ENCODE peak calls at places on chromosomes 7 and 10, in nine cellular contexts. One of them, this sample, is unnamed.

GRCh38 chr10:65628777-65629176 is 1297.1 kb upstream of the LRRTM3 start:
- DNase-seq in iris pigment epithelial cell: peak; percentile 1
- DNase-seq in ELR: no peak
- DNase-seq in ELF-1: no peak
- DNase-seq in skeletal muscle cell: no peak
- DNase-seq in NCI-H1092: no peak
- DNase-seq in DMS153: no peak
- DNase-seq in activated T-cell treated with anti-CD3 and anti-CD28 coated beads, Interleukin-2, amount 50 U/mL, for 48 hours: no peak
- DNase-seq in stimulated activated CD4-positive, alpha-beta T cell treated with anti-CD3 and anti-CD28 coated beads, TNF-alpha, amount 100 ng/mL, for 24 hours: no peak
- DNase-seq in this sample: no peak

GRCh38 chr10:73017955-73018480 is 63.4 kb upstream of the PLA2G12B start:
- DNase-seq in iris pigment epithelial cell: no peak
- DNase-seq in DMS153: no peak
- DNase-seq in ELF-1: peak; percentile 90
- DNase-seq in ELR: no peak
- DNase-seq in skeletal muscle cell: no peak
- DNase-seq in NCI-H1092: no peak
- DNase-seq in activated T-cell treated with anti-CD3 and anti-CD28 coated beads, Interleukin-2, amount 50 U/mL, for 48 hours: no peak
- DNase-seq in stimulated activated CD4-positive, alpha-beta T cell treated with anti-CD3 and anti-CD28 coated beads, TNF-alpha, amount 100 ng/mL, for 24 hours: no peak
- DNase-seq in this sample: no peak

GRCh38 chr7:151311294-151311864 is 30.2 kb upstream of the NUB1 start:
- DNase-seq in skeletal muscle cell: no peak
- DNase-seq in stimulated activated CD4-positive, alpha-beta T cell treated with anti-CD3 and anti-CD28 coated beads, TNF-alpha, amount 100 ng/mL, for 24 hours: no peak
- DNase-seq in activated T-cell treated with anti-CD3 and anti-CD28 coated beads, Interleukin-2, amount 50 U/mL, for 48 hours: peak; percentile 45
- DNase-seq in iris pigment epithelial cell: no peak
- DNase-seq in NCI-H1092: no peak
- DNase-seq in ELR: peak; percentile 36
- DNase-seq in DMS153: no peak
- DNase-seq in ELF-1: peak; percentile 48
- DNase-seq in this sample: no peak

GRCh38 chr10:43436291-43437140 is at the start of gene ZNF487:
- DNase-seq in iris pigment epithelial cell: peak; percentile 90
- DNase-seq in skeletal muscle cell: peak; percentile 51
- DNase-seq in activated T-cell treated with anti-CD3 and anti-CD28 coated beads, Interleukin-2, amount 50 U/mL, for 48 hours: peak; percentile 95
- DNase-seq in DMS153: peak; percentile 71
- DNase-seq in stimulated activated CD4-positive, alpha-beta T cell treated with anti-CD3 and anti-CD28 coated beads, TNF-alpha, amount 100 ng/mL, for 24 hours: peak; percentile 69
- DNase-seq in NCI-H1092: peak; percentile 65
- DNase-seq in ELR: peak; percentile 90
- DNase-seq in ELF-1: peak; percentile 96
- DNase-seq in this sample: peak; percentile 78

GRCh38 chr7:148397555-148397954 is 193.0 kb upstream of the C7orf33 start:
- DNase-seq in skeletal muscle cell: no peak
- DNase-seq in iris pigment epithelial cell: no peak
- DNase-seq in ELR: no peak
- DNase-seq in stimulated activated CD4-positive, alpha-beta T cell treated with anti-CD3 and anti-CD28 coated beads, TNF-alpha, amount 100 ng/mL, for 24 hours: no peak
- DNase-seq in activated T-cell treated with anti-CD3 and anti-CD28 coated beads, Interleukin-2, amount 50 U/mL, for 48 hours: no peak
- DNase-seq in NCI-H1092: no peak
- DNase-seq in DMS153: no peak
- DNase-seq in ELF-1: no peak
- DNase-seq in this sample: no peak

GRCh38 chr10:124675824-124676223 is 68.4 kb downstream of the FAM53B start:
- DNase-seq in skeletal muscle cell: no peak
- DNase-seq in ELF-1: no peak
- DNase-seq in ELR: no peak
- DNase-seq in activated T-cell treated with anti-CD3 and anti-CD28 coated beads, Interleukin-2, amount 50 U/mL, for 48 hours: no peak
- DNase-seq in iris pigment epithelial cell: no peak
- DNase-seq in stimulated activated CD4-positive, alpha-beta T cell treated with anti-CD3 and anti-CD28 coated beads, TNF-alpha, amount 100 ng/mL, for 24 hours: no peak
- DNase-seq in NCI-H1092: no peak
- DNase-seq in DMS153: no peak
- DNase-seq in this sample: no peak

GRCh38 chr7:46369933-46370654 is 449.0 kb upstream of the IGFBP3 start:
- DNase-seq in ELF-1: no peak
- DNase-seq in DMS153: peak; percentile 20
- DNase-seq in ELR: peak; percentile 77
- DNase-seq in activated T-cell treated with anti-CD3 and anti-CD28 coated beads, Interleukin-2, amount 50 U/mL, for 48 hours: no peak
- DNase-seq in NCI-H1092: no peak
- DNase-seq in iris pigment epithelial cell: peak; percentile 88
- DNase-seq in skeletal muscle cell: peak; percentile 73
- DNase-seq in stimulated activated CD4-positive, alpha-beta T cell treated with anti-CD3 and anti-CD28 coated beads, TNF-alpha, amount 100 ng/mL, for 24 hours: no peak
- DNase-seq in this sample: no peak

GRCh38 chr10:96366508-96366907 is 7.7 kb upstream of the OPALIN start:
- DNase-seq in ELF-1: no peak
- DNase-seq in iris pigment epithelial cell: peak; percentile 52
- DNase-seq in NCI-H1092: no peak
- DNase-seq in skeletal muscle cell: no peak
- DNase-seq in DMS153: no peak
- DNase-seq in stimulated activated CD4-positive, alpha-beta T cell treated with anti-CD3 and anti-CD28 coated beads, TNF-alpha, amount 100 ng/mL, for 24 hours: no peak
- DNase-seq in ELR: peak; percentile 55
- DNase-seq in activated T-cell treated with anti-CD3 and anti-CD28 coated beads, Interleukin-2, amount 50 U/mL, for 48 hours: no peak
- DNase-seq in this sample: no peak

GRCh38 chr10:14605231-14605925 is 169.3 kb downstream of the FAM107B start:
- DNase-seq in ELR: peak; percentile 92
- DNase-seq in ELF-1: peak; percentile 46
- DNase-seq in activated T-cell treated with anti-CD3 and anti-CD28 coated beads, Interleukin-2, amount 50 U/mL, for 48 hours: peak; percentile 64
- DNase-seq in iris pigment epithelial cell: peak; percentile 73
- DNase-seq in skeletal muscle cell: no peak
- DNase-seq in stimulated activated CD4-positive, alpha-beta T cell treated with anti-CD3 and anti-CD28 coated beads, TNF-alpha, amount 100 ng/mL, for 24 hours: no peak
- DNase-seq in NCI-H1092: no peak
- DNase-seq in DMS153: no peak
- DNase-seq in this sample: no peak

GRCh38 chr10:33215154-33215553 is 119.3 kb downstream of the NRP1 start:
- DNase-seq in DMS153: no peak
- DNase-seq in ELF-1: no peak
- DNase-seq in stimulated activated CD4-positive, alpha-beta T cell treated with anti-CD3 and anti-CD28 coated beads, TNF-alpha, amount 100 ng/mL, for 24 hours: no peak
- DNase-seq in activated T-cell treated with anti-CD3 and anti-CD28 coated beads, Interleukin-2, amount 50 U/mL, for 48 hours: no peak
- DNase-seq in ELR: peak; percentile 37
- DNase-seq in NCI-H1092: no peak
- DNase-seq in skeletal muscle cell: peak; percentile 77
- DNase-seq in iris pigment epithelial cell: peak; percentile 97
- DNase-seq in this sample: no peak

GRCh38 chr10:109892885-109893284 is 30.4 kb downstream of the XPNPEP1 start:
- DNase-seq in iris pigment epithelial cell: peak; percentile 61
- DNase-seq in DMS153: no peak
- DNase-seq in NCI-H1092: no peak
- DNase-seq in ELF-1: peak; percentile 67
- DNase-seq in ELR: peak; percentile 60
- DNase-seq in skeletal muscle cell: no peak
- DNase-seq in activated T-cell treated with anti-CD3 and anti-CD28 coated beads, Interleukin-2, amount 50 U/mL, for 48 hours: no peak
- DNase-seq in stimulated activated CD4-positive, alpha-beta T cell treated with anti-CD3 and anti-CD28 coated beads, TNF-alpha, amount 100 ng/mL, for 24 hours: no peak
- DNase-seq in this sample: no peak

GRCh38 chr10:22803201-22803895 is 89.0 kb upstream of the PIP4K2A start:
- DNase-seq in iris pigment epithelial cell: peak; percentile 75
- DNase-seq in skeletal muscle cell: no peak
- DNase-seq in stimulated activated CD4-positive, alpha-beta T cell treated with anti-CD3 and anti-CD28 coated beads, TNF-alpha, amount 100 ng/mL, for 24 hours: no peak
- DNase-seq in NCI-H1092: no peak
- DNase-seq in activated T-cell treated with anti-CD3 and anti-CD28 coated beads, Interleukin-2, amount 50 U/mL, for 48 hours: no peak
- DNase-seq in ELF-1: no peak
- DNase-seq in ELR: peak; percentile 74
- DNase-seq in DMS153: no peak
- DNase-seq in this sample: no peak

GRCh38 chr7:26499316-26499897 is 207.7 kb downstream of the SNX10 start:
- DNase-seq in ELF-1: no peak
- DNase-seq in skeletal muscle cell: no peak
- DNase-seq in ELR: no peak
- DNase-seq in stimulated activated CD4-positive, alpha-beta T cell treated with anti-CD3 and anti-CD28 coated beads, TNF-alpha, amount 100 ng/mL, for 24 hours: no peak
- DNase-seq in DMS153: no peak
- DNase-seq in NCI-H1092: no peak
- DNase-seq in activated T-cell treated with anti-CD3 and anti-CD28 coated beads, Interleukin-2, amount 50 U/mL, for 48 hours: no peak
- DNase-seq in iris pigment epithelial cell: no peak
- DNase-seq in this sample: no peak

GRCh38 chr7:1919539-1920265 is 249.6 kb downstream of the ELFN1 start:
- DNase-seq in ELR: no peak
- DNase-seq in activated T-cell treated with anti-CD3 and anti-CD28 coated beads, Interleukin-2, amount 50 U/mL, for 48 hours: no peak
- DNase-seq in NCI-H1092: no peak
- DNase-seq in stimulated activated CD4-positive, alpha-beta T cell treated with anti-CD3 and anti-CD28 coated beads, TNF-alpha, amount 100 ng/mL, for 24 hours: no peak
- DNase-seq in DMS153: no peak
- DNase-seq in skeletal muscle cell: no peak
- DNase-seq in ELF-1: no peak
- DNase-seq in iris pigment epithelial cell: no peak
- DNase-seq in this sample: no peak

GRCh38 chr7:522071-522937 is 2.7 kb upstream of the PDGFA start:
- DNase-seq in DMS153: no peak
- DNase-seq in iris pigment epithelial cell: peak; percentile 60
- DNase-seq in stimulated activated CD4-positive, alpha-beta T cell treated with anti-CD3 and anti-CD28 coated beads, TNF-alpha, amount 100 ng/mL, for 24 hours: no peak
- DNase-seq in ELR: peak; percentile 46
- DNase-seq in activated T-cell treated with anti-CD3 and anti-CD28 coated beads, Interleukin-2, amount 50 U/mL, for 48 hours: peak; percentile 45
- DNase-seq in ELF-1: peak; percentile 55
- DNase-seq in NCI-H1092: no peak
- DNase-seq in skeletal muscle cell: no peak
- DNase-seq in this sample: no peak

GRCh38 chr7:33157311-33157710 is 27.9 kb downstream of the BBS9 start:
- DNase-seq in stimulated activated CD4-positive, alpha-beta T cell treated with anti-CD3 and anti-CD28 coated beads, TNF-alpha, amount 100 ng/mL, for 24 hours: no peak
- DNase-seq in skeletal muscle cell: peak; percentile 53
- DNase-seq in iris pigment epithelial cell: peak; percentile 28
- DNase-seq in activated T-cell treated with anti-CD3 and anti-CD28 coated beads, Interleukin-2, amount 50 U/mL, for 48 hours: no peak
- DNase-seq in ELF-1: no peak
- DNase-seq in NCI-H1092: no peak
- DNase-seq in DMS153: no peak
- DNase-seq in ELR: no peak
- DNase-seq in this sample: no peak

GRCh38 chr7:5586279-5586962 is 162.8 kb upstream of the TNRC18 start:
- DNase-seq in activated T-cell treated with anti-CD3 and anti-CD28 coated beads, Interleukin-2, amount 50 U/mL, for 48 hours: no peak
- DNase-seq in iris pigment epithelial cell: no peak
- DNase-seq in stimulated activated CD4-positive, alpha-beta T cell treated with anti-CD3 and anti-CD28 coated beads, TNF-alpha, amount 100 ng/mL, for 24 hours: no peak
- DNase-seq in DMS153: peak; percentile 90
- DNase-seq in NCI-H1092: peak; percentile 53
- DNase-seq in ELR: no peak
- DNase-seq in ELF-1: no peak
- DNase-seq in skeletal muscle cell: no peak
- DNase-seq in this sample: no peak

GRCh38 chr10:97640868-97641811 is 669 bp downstream of the PI4K2A start:
- DNase-seq in NCI-H1092: no peak
- DNase-seq in iris pigment epithelial cell: peak; percentile 60
- DNase-seq in ELF-1: peak; percentile 65
- DNase-seq in stimulated activated CD4-positive, alpha-beta T cell treated with anti-CD3 and anti-CD28 coated beads, TNF-alpha, amount 100 ng/mL, for 24 hours: no peak
- DNase-seq in skeletal muscle cell: no peak
- DNase-seq in ELR: peak; percentile 58
- DNase-seq in DMS153: no peak
- DNase-seq in activated T-cell treated with anti-CD3 and anti-CD28 coated beads, Interleukin-2, amount 50 U/mL, for 48 hours: peak; percentile 35
- DNase-seq in this sample: no peak

GRCh38 chr7:107180378-107180777 is 11.6 kb downstream of the HBP1 start:
- DNase-seq in skeletal muscle cell: peak; percentile 93
- DNase-seq in NCI-H1092: no peak
- DNase-seq in stimulated activated CD4-positive, alpha-beta T cell treated with anti-CD3 and anti-CD28 coated beads, TNF-alpha, amount 100 ng/mL, for 24 hours: peak; percentile 49
- DNase-seq in ELF-1: no peak
- DNase-seq in DMS153: no peak
- DNase-seq in ELR: peak; percentile 70
- DNase-seq in iris pigment epithelial cell: peak; percentile 95
- DNase-seq in activated T-cell treated with anti-CD3 and anti-CD28 coated beads, Interleukin-2, amount 50 U/mL, for 48 hours: peak; percentile 69
- DNase-seq in this sample: peak; percentile 67

GRCh38 chr10:118701529-118702323 is 53.0 kb downstream of the CACUL1 start:
- DNase-seq in skeletal muscle cell: no peak
- DNase-seq in stimulated activated CD4-positive, alpha-beta T cell treated with anti-CD3 and anti-CD28 coated beads, TNF-alpha, amount 100 ng/mL, for 24 hours: no peak
- DNase-seq in ELF-1: peak; percentile 4
- DNase-seq in ELR: no peak
- DNase-seq in activated T-cell treated with anti-CD3 and anti-CD28 coated beads, Interleukin-2, amount 50 U/mL, for 48 hours: no peak
- DNase-seq in DMS153: no peak
- DNase-seq in iris pigment epithelial cell: peak; percentile 34
- DNase-seq in NCI-H1092: no peak
- DNase-seq in this sample: no peak

GRCh38 chr10:119483839-119484238 is 58.7 kb downstream of the RGS10 start:
- DNase-seq in stimulated activated CD4-positive, alpha-beta T cell treated with anti-CD3 and anti-CD28 coated beads, TNF-alpha, amount 100 ng/mL, for 24 hours: no peak
- DNase-seq in NCI-H1092: no peak
- DNase-seq in iris pigment epithelial cell: no peak
- DNase-seq in ELF-1: no peak
- DNase-seq in activated T-cell treated with anti-CD3 and anti-CD28 coated beads, Interleukin-2, amount 50 U/mL, for 48 hours: no peak
- DNase-seq in skeletal muscle cell: no peak
- DNase-seq in ELR: no peak
- DNase-seq in DMS153: no peak
- DNase-seq in this sample: no peak

GRCh38 chr7:37342170-37342569 is 106.5 kb downstream of the ELMO1 start:
- DNase-seq in activated T-cell treated with anti-CD3 and anti-CD28 coated beads, Interleukin-2, amount 50 U/mL, for 48 hours: peak; percentile 22
- DNase-seq in iris pigment epithelial cell: no peak
- DNase-seq in DMS153: peak; percentile 11
- DNase-seq in stimulated activated CD4-positive, alpha-beta T cell treated with anti-CD3 and anti-CD28 coated beads, TNF-alpha, amount 100 ng/mL, for 24 hours: no peak
- DNase-seq in ELF-1: no peak
- DNase-seq in NCI-H1092: no peak
- DNase-seq in ELR: no peak
- DNase-seq in skeletal muscle cell: no peak
- DNase-seq in this sample: no peak